ENCODE peak calls at places on chromosomes 11 and 22, in ten cellular contexts. P is mesenchymal stem cell; J is lung; T is GM23248; D is A673; C is mesendoderm; X is left ventricle myocardium inferior; S is IMR-90; B is fibroblast of lung; L is CD4-positive, alpha-beta memory T cell. V is an unnamed sample. For H3K4me1 and H3K36me3, the result is how much of the 10 kb centered on the place peaks cover.

GRCh38 chr22:41458161-41458728 is 10.2 kb downstream of the PHF5A start:
- DNase-seq in P (no peak), J (no peak), T (no peak), D (no peak), C (no peak), X (no peak), S (no peak), B (no peak), L (no peak), V (no peak)

GRCh38 chr11:3021125-3021524 is 29.0 kb upstream of the NAP1L4 start:
- DNase-seq in P (peak), J (no peak), T (peak), D (peak), C (peak), X (no peak), S (peak), B (peak), L (peak), V (no peak)

GRCh38 chr11:70528046-70528793 is 129.9 kb downstream of the CTTN start:
- DNase-seq in P (no peak), J (no peak), T (no peak), D (no peak), C (no peak), X (no peak), S (no peak), B (no peak), L (no peak), V (no peak)

GRCh38 chr11:129613076-129613475 is 202.6 kb upstream of the TMEM45B start:
- DNase-seq in P (peak), J (no peak), T (no peak), D (no peak), C (peak), X (no peak), S (no peak), B (no peak), L (no peak), V (no peak)

GRCh38 chr22:16917144-16918003 is 90.6 kb downstream of the GAB4 start:
- DNase-seq in P (no peak), J (peak), T (peak), D (peak), C (peak), X (peak), S (peak), B (peak), L (peak), V (peak)

GRCh38 chr11:114250993-114251796 is 45.0 kb upstream of the NNMT start:
- DNase-seq in P (no peak), J (no peak), T (no peak), D (no peak), C (peak), X (peak), S (no peak), B (no peak), L (no peak), V (no peak)

GRCh38 chr11:76638267-76639197 is 32.0 kb downstream of the LRRC32 start:
- DNase-seq in P (no peak), J (no peak), T (no peak), D (no peak), C (no peak), X (no peak), S (no peak), B (no peak), L (no peak), V (no peak)

GRCh38 chr22:46364341-46365165 is 29.0 kb downstream of the TRMU start:
- DNase-seq in P (no peak), J (no peak), T (no peak), D (no peak), C (no peak), X (no peak), S (no peak), B (no peak), L (no peak), V (no peak)

GRCh38 chr11:76073716-76074115 is 132.6 kb downstream of the WNT11 start:
- DNase-seq in P (peak), J (no peak), T (peak), D (peak), C (no peak), X (no peak), S (peak), B (peak), L (no peak), V (no peak)

GRCh38 chr22:50469377-50470305 is 5.2 kb downstream of the SBF1 start:
- DNase-seq in P (peak), J (peak), T (peak), D (peak), C (peak), X (peak), S (peak), B (peak), L (peak), V (peak)

GRCh38 chr11:8693555-8693954 is 11.0 kb downstream of the RPL27A start:
- DNase-seq in P (no peak), J (no peak), T (no peak), D (no peak), C (no peak), X (no peak), S (no peak), B (no peak), L (no peak), V (no peak)

GRCh38 chr22:40415531-40416266 is 45.3 kb downstream of the SGSM3 start:
- DNase-seq in P (no peak), J (no peak), T (no peak), D (no peak), C (no peak), X (no peak), S (peak), B (no peak), L (no peak), V (no peak)

GRCh38 chr22:45587638-45588481 is 83.8 kb upstream of the ATXN10 start:
- DNase-seq in P (peak), J (no peak), T (peak), D (no peak), C (no peak), X (no peak), S (peak), B (no peak), L (no peak), V (no peak)

GRCh38 chr22:37077802-37078448 is 26.4 kb downstream of the KCTD17 start:
- DNase-seq in P (peak), J (peak), T (peak), D (peak), C (peak), X (peak), S (peak), B (peak), L (peak), V (peak)

GRCh38 chr11:19176629-19177186 is 25.1 kb downstream of the CSRP3 start:
- DNase-seq in P (no peak), J (no peak), T (no peak), D (no peak), C (peak), X (no peak), S (no peak), B (no peak), L (no peak), V (no peak)

GRCh38 chr11:797300-798092 is 585 bp downstream of the SLC25A22 start:
- DNase-seq in P (peak), J (peak), T (peak), D (peak), C (peak), X (peak), S (peak), B (peak), L (peak), V (peak)

GRCh38 chr11:63769719-63770443 is 1.3 kb upstream of the ZFTA start:
- DNase-seq in P (peak), J (no peak), T (peak), D (peak), C (no peak), X (no peak), S (no peak), B (no peak), L (no peak), V (peak)

GRCh38 chr22:40176921-40177737 is 596 bp upstream of the TNRC6B start:
- DNase-seq in P (peak), J (no peak), T (peak), D (peak), C (peak), X (peak), S (peak), B (peak), L (peak), V (no peak)

GRCh38 chr22:42646569-42647525 is 2.3 kb downstream of the CYB5R3 start:
- DNase-seq in P (no peak), J (no peak), T (peak), D (no peak), C (no peak), X (peak), S (no peak), B (no peak), L (no peak), V (peak)

GRCh38 chr11:125941606-125942275 is 4.1 kb upstream of the VSIG10L2 start:
- DNase-seq in P (peak), J (peak), T (peak), D (peak), C (peak), X (peak), S (peak), B (peak), L (peak), V (peak)

GRCh38 chr11:117851091-117851490 is 25.4 kb downstream of the FXYD6 start:
- DNase-seq in P (no peak), J (no peak), T (no peak), D (peak), C (peak), X (no peak), S (peak), B (peak), L (no peak), V (no peak)
- H3K4me1 ChIP-seq in P (under half), J (under half), T (under half), D (under half), C (under half), X (under half), S (under half), B (under half), L (under half), V (under half)

GRCh38 chr22:26482171-26482570 is 1.4 kb downstream of the HPS4 start:
- DNase-seq in P (no peak), J (no peak), T (no peak), D (no peak), C (no peak), X (no peak), S (no peak), B (no peak), L (no peak), V (no peak)
- H3K4me3 ChIP-seq in P (peak), J (no peak), T (no peak), D (peak), C (no peak), X (peak), S (no peak), B (no peak), L (no peak), V (no peak)

GRCh38 chr22:26564181-26564580 is 25.8 kb downstream of the TPST2 start:
- DNase-seq in P (no peak), J (no peak), T (no peak), D (no peak), C (no peak), X (no peak), S (no peak), B (no peak), L (no peak), V (no peak)

GRCh38 chr22:26565181-26565580 is 24.8 kb downstream of the TPST2 start:
- DNase-seq in P (no peak), J (no peak), T (no peak), D (no peak), C (no peak), X (no peak), S (no peak), B (no peak), L (no peak), V (no peak)

GRCh38 chr22:26561756-26562417 is 28.0 kb downstream of the TPST2 start:
- DNase-seq in P (no peak), J (no peak), T (no peak), D (no peak), C (no peak), X (peak), S (no peak), B (no peak), L (no peak), V (peak)

GRCh38 chr22:26564672-26565071 is 25.3 kb downstream of the TPST2 start:
- DNase-seq in P (no peak), J (no peak), T (no peak), D (no peak), C (no peak), X (no peak), S (no peak), B (no peak), L (no peak), V (no peak)

DNA sequence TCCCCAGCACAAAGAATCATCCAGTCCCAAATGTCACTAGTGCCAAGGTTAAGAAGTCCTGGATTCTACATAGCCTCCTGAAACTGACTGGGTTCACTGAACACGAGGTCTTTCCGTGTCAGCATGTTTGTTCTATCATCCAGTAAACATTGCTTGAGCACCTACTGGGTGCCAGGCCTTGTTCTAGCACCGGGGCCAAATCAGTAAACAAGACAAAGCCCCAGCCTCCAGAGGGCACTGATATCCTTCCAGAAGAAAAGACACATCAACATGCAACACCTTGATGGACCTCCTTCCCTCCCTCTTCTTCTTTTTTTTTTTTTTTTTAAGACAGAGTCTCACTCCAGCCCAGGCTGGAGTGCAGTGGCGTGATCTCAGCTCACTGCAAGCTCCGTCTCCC is 26.9 kb downstream of the TPST2 start:
- DNase-seq in P (no peak), J (no peak), T (no peak), D (no peak), C (peak), X (no peak), S (no peak), B (no peak), L (no peak), V (no peak)
- H3K36me3 ChIP-seq in P (under half), J (under half), T (under half), D (under half), C (under half), X (under half), S (under half), B (under half), L (under half), V (under half)

DNA sequence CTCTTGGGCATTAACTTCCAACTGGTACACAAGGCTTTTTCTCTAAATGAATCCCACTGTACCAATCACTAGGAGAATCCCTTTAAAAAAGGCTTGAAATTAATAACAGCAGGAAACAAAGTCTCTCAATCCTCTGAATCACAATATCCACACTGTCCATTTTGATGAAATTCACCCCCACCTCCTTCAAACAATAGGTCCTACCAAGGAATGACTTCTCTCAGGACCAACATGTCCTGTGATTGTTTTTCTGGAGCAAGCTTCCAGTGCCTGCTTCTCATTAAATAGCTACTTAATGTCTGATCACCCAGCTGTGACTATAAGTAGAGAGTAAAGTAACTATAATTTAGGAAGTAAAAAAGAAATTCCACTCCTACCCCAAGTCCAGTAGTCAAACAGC is 13.1 kb downstream of the NUMA1 start:
- DNase-seq in P (no peak), J (no peak), T (no peak), D (no peak), C (no peak), X (no peak), S (no peak), B (no peak), L (no peak), V (no peak)
- H3K4me1 ChIP-seq in P (under half), J (under half), T (half or more), D (under half), C (under half), X (half or more), S (under half), B (under half), L (under half), V (under half)

GRCh38 chr22:43817402-43817801 is 5.3 kb upstream of the EFCAB6 start:
- DNase-seq in P (no peak), J (no peak), T (no peak), D (no peak), C (no peak), X (no peak), S (no peak), B (no peak), L (no peak), V (no peak)

GRCh38 chr22:43811777-43812148 is 342 bp downstream of the EFCAB6 start:
- DNase-seq in P (peak), J (no peak), T (peak), D (peak), C (peak), X (no peak), S (peak), B (peak), L (no peak), V (no peak)

GRCh38 chr22:43814264-43814663 is 2.2 kb upstream of the EFCAB6 start:
- DNase-seq in P (no peak), J (no peak), T (no peak), D (no peak), C (no peak), X (no peak), S (no peak), B (no peak), L (no peak), V (no peak)

GRCh38 chr22:43812149-43812842 is at the start of gene EFCAB6:
- DNase-seq in P (peak), J (peak), T (peak), D (peak), C (peak), X (peak), S (peak), B (peak), L (peak), V (peak)

DNA sequence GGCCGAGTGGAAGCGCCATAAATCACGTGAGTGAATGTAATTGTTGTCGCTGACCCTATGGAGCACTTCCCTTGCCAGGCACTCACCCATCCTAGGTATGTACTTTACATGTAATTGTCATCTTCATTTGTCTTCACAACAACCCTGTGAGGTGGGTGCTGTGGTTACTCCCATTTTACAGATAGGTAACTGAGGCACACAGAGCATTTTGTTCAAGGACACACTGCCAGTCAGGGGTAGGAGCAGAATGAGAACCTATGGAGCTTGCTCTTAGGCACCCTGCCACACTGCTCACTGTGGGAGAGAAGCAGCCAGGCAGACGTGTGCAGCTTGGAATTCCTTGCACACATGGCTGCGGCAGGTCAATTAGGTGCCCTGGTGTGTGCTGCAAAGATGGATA is 785 bp upstream of the EFCAB6 start:
- DNase-seq in P (no peak), J (no peak), T (no peak), D (no peak), C (no peak), X (no peak), S (no peak), B (no peak), L (no peak), V (no peak)
- H3K4me3 ChIP-seq in P (peak), J (peak), T (peak), D (peak), C (peak), X (peak), S (peak), B (peak), L (peak), V (peak)

DNA sequence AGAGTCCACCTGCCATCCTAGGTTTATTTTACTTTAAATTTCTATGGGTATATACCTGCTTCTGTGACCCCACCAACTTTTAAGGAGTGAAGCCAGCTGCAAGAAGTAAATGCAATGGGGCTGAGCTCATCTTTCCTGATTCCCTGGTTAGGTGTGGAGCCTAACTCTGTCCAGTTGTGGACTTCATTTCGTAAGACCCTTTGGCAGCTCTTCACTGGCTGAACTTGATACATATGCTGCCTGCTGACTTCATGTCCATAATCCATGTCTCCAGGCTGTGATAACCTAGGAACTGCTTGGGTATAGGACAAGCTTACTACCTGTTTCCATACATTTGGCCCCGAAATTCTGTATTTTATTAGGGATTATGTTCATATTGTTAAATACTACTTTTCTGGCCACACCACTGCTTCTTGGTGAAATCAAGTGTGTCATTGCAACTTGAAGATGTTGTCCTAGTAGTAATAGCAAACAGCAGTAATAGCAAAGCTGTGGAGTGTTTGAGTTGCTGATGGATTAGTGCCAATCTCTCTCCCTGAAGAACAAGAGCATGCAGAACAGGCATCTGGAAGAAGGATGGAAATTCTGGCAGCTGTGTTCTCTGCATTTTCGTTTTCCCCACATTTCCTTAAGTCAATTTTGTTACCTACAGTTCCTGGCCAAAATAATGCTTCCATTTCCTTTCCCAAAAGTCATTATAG is 31.2 kb downstream of the LDLRAD3 start:
- DNase-seq in P (no peak), J (no peak), T (no peak), D (no peak), C (no peak), X (no peak), S (no peak), B (no peak), L (no peak), V (no peak)
- H3K36me3 ChIP-seq in P (under half), J (under half), T (under half), D (under half), C (under half), X (under half), S (under half), B (under half), L (under half), V (under half)

DNA sequence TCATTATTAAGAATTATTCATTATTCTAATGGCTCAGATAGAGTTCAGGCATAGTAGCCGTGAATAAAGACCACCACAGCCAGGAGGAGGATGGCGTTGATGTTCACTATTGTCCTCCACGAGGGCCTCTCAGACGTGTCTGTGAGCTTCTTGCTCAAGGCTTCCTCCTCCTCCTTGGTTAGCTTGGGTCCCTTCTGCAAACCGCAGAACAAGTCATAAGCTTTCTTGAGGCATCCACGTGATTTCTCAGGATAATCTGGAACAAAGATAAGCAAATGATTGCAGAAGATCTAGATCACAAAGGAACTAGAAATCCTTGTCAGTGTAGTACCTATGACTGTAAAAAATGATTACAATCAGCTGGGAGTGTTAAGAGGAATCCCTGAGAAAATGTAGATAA is 13.6 kb upstream of the RFPL2 start:
- DNase-seq in P (no peak), J (no peak), T (no peak), D (no peak), C (peak), X (no peak), S (no peak), B (no peak), L (no peak), V (no peak)
- H3K4me1 ChIP-seq in P (under half), J (under half), T (under half), D (under half), C (under half), X (under half), S (under half), B (under half), L (under half), V (under half)

GRCh38 chr11:45771942-45772522 is 32.9 kb upstream of the SLC35C1 start:
- DNase-seq in P (peak), J (peak), T (peak), D (peak), C (peak), X (peak), S (peak), B (peak), L (peak), V (peak)
- H3K4me3 ChIP-seq in P (peak), J (peak), T (peak), D (peak), C (peak), X (peak), S (peak), B (peak), L (peak), V (peak)